ENCODE peak calls at places on chromosome 15, in eight cellular contexts. O is SJSA1; T is CD4-positive, alpha-beta memory T cell; V is H7; Y is left ventricle myocardium inferior; W is HL-60; J is CD8-positive, alpha-beta memory T cell; M is dorsolateral prefrontal cortex. L is an unnamed sample.
A peak's percentile ranks its signal among the peaks of the same experiment; 100 is the strongest.

GRCh38 chr15:39942101-39942752 is 8.3 kb downstream of the EIF2AK4 start:
- DNase-seq in J (no peak), O (no peak), V (peak; percentile 40), T (no peak), Y (no peak), M (no peak), W (no peak), L (no peak)

GRCh38 chr15:58392611-58393161 is 39.1 kb upstream of the LIPC start:
- DNase-seq in M (no peak), Y (no peak), J (no peak), O (no peak), W (no peak), V (no peak), T (no peak), L (no peak)

GRCh38 chr15:93135459-93135858 is 46.4 kb upstream of the RGMA start:
- DNase-seq in W (no peak), O (no peak), J (no peak), M (no peak), V (no peak), Y (no peak), T (no peak), L (no peak)

GRCh38 chr15:39491917-39492490 is 88.9 kb upstream of the THBS1 start:
- DNase-seq in M (no peak), J (no peak), W (no peak), Y (no peak), V (no peak), T (no peak), O (no peak), L (no peak)

GRCh38 chr15:26713498-26713897 is 59.4 kb downstream of the GABRB3 start:
- DNase-seq in O (no peak), W (no peak), V (no peak), Y (no peak), J (no peak), T (no peak), M (peak; percentile 68), L (no peak)

GRCh38 chr15:57201578-57201977 is 174.7 kb upstream of the CGNL1 start:
- DNase-seq in V (no peak), M (no peak), W (no peak), O (no peak), T (no peak), Y (no peak), J (no peak), L (no peak)

GRCh38 chr15:94703591-94703990 is 472.2 kb downstream of the MCTP2 start:
- DNase-seq in V (no peak), O (no peak), T (no peak), W (no peak), M (no peak), J (no peak), Y (no peak), L (no peak)

GRCh38 chr15:23095796-23096195 is 40.8 kb downstream of the GOLGA6L1 start:
- DNase-seq in M (no peak), W (no peak), J (no peak), Y (no peak), O (no peak), V (no peak), T (no peak), L (no peak)

GRCh38 chr15:86892774-86893449 is 813.2 kb downstream of the AGBL1 start:
- DNase-seq in V (no peak), Y (no peak), T (no peak), W (no peak), O (no peak), M (no peak), J (no peak), L (no peak)

GRCh38 chr15:37112171-37112570 is 11.8 kb upstream of the MEIS2 start:
- DNase-seq in V (no peak), W (no peak), O (no peak), T (no peak), J (no peak), M (no peak), Y (no peak), L (no peak)

GRCh38 chr15:81015595-81016252 is 15.0 kb downstream of the TLNRD1 start:
- DNase-seq in O (no peak), M (no peak), T (no peak), W (no peak), V (no peak), J (no peak), Y (no peak), L (no peak)

GRCh38 chr15:59553879-59554735 is 57.5 kb upstream of the GCNT3 start:
- DNase-seq in T (no peak), M (no peak), V (no peak), Y (no peak), W (no peak), O (peak; percentile 71), J (no peak), L (no peak)

GRCh38 chr15:33311312-33311971 is 675 bp downstream of the RYR3 start:
- DNase-seq in V (peak; percentile 79), J (no peak), M (peak; percentile 40), W (no peak), Y (no peak), T (no peak), O (no peak), L (no peak)

GRCh38 chr15:70132148-70132547 is 34.4 kb upstream of the TLE3 start:
- DNase-seq in V (no peak), W (no peak), J (no peak), Y (no peak), M (no peak), T (no peak), O (no peak), L (no peak)

GRCh38 chr15:22978691-22979068 is 1.5 kb downstream of the CYFIP1 start:
- DNase-seq in M (no peak), J (no peak), O (no peak), T (no peak), V (peak; percentile 62), Y (no peak), W (no peak), L (no peak)

GRCh38 chr15:60047701-60048100 is 43.6 kb downstream of the FOXB1 start:
- DNase-seq in J (no peak), W (no peak), T (no peak), V (no peak), M (no peak), O (no peak), Y (no peak), L (no peak)

GRCh38 chr15:65839354-65839901 is 29.9 kb upstream of the RAB11A start:
- DNase-seq in Y (no peak), W (no peak), T (no peak), O (no peak), V (no peak), M (no peak), J (no peak), L (no peak)

DNA sequence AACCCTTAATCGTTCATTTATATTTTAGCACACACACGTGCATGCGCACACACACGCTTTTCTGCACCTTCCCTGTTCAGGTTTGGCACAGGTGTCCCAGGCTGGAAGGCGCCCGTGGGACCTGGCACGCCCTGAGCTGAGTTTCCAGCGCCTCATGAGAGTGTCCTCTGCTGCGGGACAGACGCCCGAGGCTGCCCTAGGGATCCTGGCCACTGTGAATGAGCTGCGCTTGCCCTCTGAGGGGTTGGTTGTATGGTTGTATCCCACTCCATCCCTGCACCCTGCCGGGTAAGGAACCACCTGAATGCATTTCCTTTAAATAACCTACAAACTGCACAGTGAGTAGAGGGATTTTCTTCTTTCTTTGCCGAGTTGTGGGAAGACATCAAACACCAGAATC is 12.2 kb upstream of the MEX3B start:
- DNase-seq in V (peak; percentile 67), J (no peak), T (no peak), Y (no peak), M (no peak), O (no peak), W (no peak), L (no peak)
- H3K27me3 ChIP-seq in V (peaks cover 34% of the 10 kb centered on the region), J (peaks cover 3% of the 10 kb centered on the region), T (no peaks in the 10 kb centered on the region), Y (peaks cover 85% of the 10 kb centered on the region), M (peaks cover 49% of the 10 kb centered on the region), O (no peaks in the 10 kb centered on the region), W (peaks cover 4% of the 10 kb centered on the region), L (peaks cover 19% of the 10 kb centered on the region)

GRCh38 chr15:77626002-77626401 is 6.7 kb downstream of the LINGO1 start:
- DNase-seq in W (no peak), M (no peak), J (no peak), V (no peak), O (no peak), Y (no peak), T (no peak), L (no peak)
- H3K27me3 ChIP-seq in W (peaks cover 17% of the 10 kb centered on the region), M (no peaks in the 10 kb centered on the region), J (no peaks in the 10 kb centered on the region), V (no peaks in the 10 kb centered on the region), O (peaks cover 35% of the 10 kb centered on the region), Y (peaks cover 10% of the 10 kb centered on the region), T (no peaks in the 10 kb centered on the region), L (peaks cover 16% of the 10 kb centered on the region)

GRCh38 chr15:68427961-68428360 is 4.0 kb downstream of the ITGA11 start:
- DNase-seq in J (no peak), T (no peak), O (no peak), Y (no peak), V (no peak), M (no peak), W (no peak), L (no peak)

GRCh38 chr15:68425428-68426060 is 6.4 kb downstream of the ITGA11 start:
- DNase-seq in Y (no peak), M (no peak), V (no peak), O (no peak), W (no peak), J (no peak), T (no peak), L (no peak)

GRCh38 chr15:68426149-68426548 is 5.8 kb downstream of the ITGA11 start:
- DNase-seq in O (no peak), J (no peak), T (no peak), W (no peak), Y (no peak), M (no peak), V (no peak), L (no peak)

GRCh38 chr15:68428431-68428940 is 3.5 kb downstream of the ITGA11 start:
- DNase-seq in O (no peak), J (no peak), T (no peak), V (no peak), M (no peak), Y (no peak), W (no peak), L (no peak)

DNA sequence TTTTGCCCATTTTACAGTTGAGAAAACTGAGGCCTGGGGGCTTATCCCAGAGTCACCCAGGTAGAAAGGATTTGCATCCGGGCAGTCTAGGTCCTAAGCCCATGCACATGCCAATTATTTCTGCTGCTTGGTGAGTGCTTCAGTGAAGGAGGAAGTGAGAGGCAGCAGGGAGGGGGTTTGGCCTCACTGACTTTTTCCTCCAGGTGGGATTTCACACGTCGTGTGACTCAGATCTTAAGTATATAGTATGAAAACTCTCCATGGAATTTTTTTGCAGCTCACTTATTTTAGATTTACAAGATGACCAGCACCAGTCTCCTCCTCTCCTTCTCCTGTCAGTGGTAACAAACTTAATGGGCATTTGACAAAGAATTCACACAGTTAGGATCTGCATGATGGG is 4.6 kb downstream of the ITGA11 start:
- DNase-seq in M (no peak), T (no peak), V (no peak), J (no peak), O (no peak), W (no peak), Y (no peak), L (no peak)
- H3K27me3 ChIP-seq in M (peaks cover 26% of the 10 kb centered on the region), T (peaks cover 5% of the 10 kb centered on the region), V (peaks cover 42% of the 10 kb centered on the region), J (no peaks in the 10 kb centered on the region), O (peaks cover 32% of the 10 kb centered on the region), W (peaks cover 35% of the 10 kb centered on the region), Y (peaks cover 32% of the 10 kb centered on the region), L (peaks cover 10% of the 10 kb centered on the region)

DNA sequence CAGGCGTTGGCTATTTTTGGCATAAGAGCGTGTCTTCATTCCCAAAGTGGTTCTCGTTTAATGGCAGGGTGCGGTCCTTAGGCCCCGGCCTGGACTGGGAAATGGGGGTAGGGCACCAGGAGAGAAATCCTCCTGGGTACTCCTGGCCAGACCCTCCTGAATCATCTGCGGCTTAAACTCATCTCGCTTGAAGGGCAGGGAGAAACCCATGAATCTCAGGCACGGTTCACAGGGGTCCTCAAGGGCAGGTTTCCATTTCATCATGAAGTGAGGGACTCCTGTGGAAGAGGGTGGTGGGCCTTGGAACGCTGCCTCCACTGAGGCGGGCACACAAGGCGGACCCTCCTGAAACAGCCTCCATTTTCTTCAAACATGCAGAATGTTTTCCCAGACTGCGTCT is 48.4 kb downstream of the KLF13 start:
- DNase-seq in O (no peak), M (no peak), W (no peak), Y (peak; percentile 11), T (no peak), V (peak; percentile 23), J (no peak), L (no peak)
- H3K27me3 ChIP-seq in O (no peaks in the 10 kb centered on the region), M (no peaks in the 10 kb centered on the region), W (no peaks in the 10 kb centered on the region), Y (no peaks in the 10 kb centered on the region), T (no peaks in the 10 kb centered on the region), V (no peaks in the 10 kb centered on the region), J (no peaks in the 10 kb centered on the region), L (no peaks in the 10 kb centered on the region)